ENCODE peak calls at places on chromosomes 12 and 14, in nine cellular contexts. C, J, E, M, S, Q, Y, L and A are unnamed samples.
A peak's percentile ranks its signal among the peaks of the same experiment; 100 is the strongest.

GRCh38 chr12:47935196-47935595 is 28.2 kb upstream of the TMEM106C start:
- DNase-seq in C (no peak), J (peak; percentile 83), E (no peak), M (peak; percentile 96), S (no peak), Q (no peak), Y (no peak), L (peak; percentile 26), A (peak; percentile 28)

GRCh38 chr12:100737168-100737567 is 57.4 kb upstream of the ANO4 start:
- DNase-seq in C (no peak), J (no peak), E (no peak), M (no peak), S (no peak), Q (no peak), Y (peak; percentile 6), L (no peak), A (no peak)

GRCh38 chr14:90687680-90688079 is 128.6 kb downstream of the TTC7B start:
- DNase-seq in C (no peak), J (no peak), E (no peak), M (no peak), S (no peak), Q (no peak), Y (no peak), L (no peak), A (no peak)

GRCh38 chr12:70074510-70074909 is 168.7 kb upstream of the CNOT2 start:
- DNase-seq in C (no peak), J (no peak), E (no peak), M (no peak), S (no peak), Q (no peak), Y (no peak), L (no peak), A (no peak)

GRCh38 chr12:114817491-114818440 is 133.8 kb upstream of the TBX3 start:
- DNase-seq in C (no peak), J (no peak), E (no peak), M (no peak), S (no peak), Q (no peak), Y (no peak), L (no peak), A (no peak)

GRCh38 chr12:67039995-67040860 is 228.9 kb upstream of the CAND1 start:
- DNase-seq in C (no peak), J (no peak), E (no peak), M (no peak), S (no peak), Q (no peak), Y (no peak), L (no peak), A (no peak)

GRCh38 chr12:46578190-46578982 is 205.8 kb upstream of the SLC38A2 start:
- DNase-seq in C (no peak), J (no peak), E (no peak), M (peak; percentile 14), S (no peak), Q (no peak), Y (no peak), L (no peak), A (no peak)

GRCh38 chr12:84874125-84874824 is 38.3 kb downstream of the SLC6A15 start:
- DNase-seq in C (peak; percentile 12), J (no peak), E (no peak), M (peak; percentile 60), S (no peak), Q (no peak), Y (peak; percentile 62), L (peak; percentile 77), A (no peak)

GRCh38 chr12:108955225-108955835 is 65.5 kb downstream of the SVOP start:
- DNase-seq in C (no peak), J (no peak), E (no peak), M (peak; percentile 31), S (no peak), Q (peak; percentile 74), Y (peak; percentile 48), L (peak; percentile 5), A (no peak)

GRCh38 chr12:118035194-118036041 is 18.9 kb downstream of the RFC5 start:
- DNase-seq in C (peak; percentile 46), J (no peak), E (no peak), M (peak; percentile 38), S (no peak), Q (no peak), Y (peak; percentile 62), L (no peak), A (no peak)

GRCh38 chr12:21650997-21651396 is 6.6 kb downstream of the LDHB start:
- DNase-seq in C (no peak), J (no peak), E (no peak), M (no peak), S (no peak), Q (no peak), Y (no peak), L (no peak), A (no peak)

GRCh38 chr12:21648378-21648777 is 9.3 kb downstream of the LDHB start:
- DNase-seq in C (no peak), J (no peak), E (no peak), M (no peak), S (no peak), Q (no peak), Y (no peak), L (no peak), A (no peak)

GRCh38 chr12:21649034-21649433 is 8.6 kb downstream of the LDHB start:
- DNase-seq in C (no peak), J (no peak), E (no peak), M (no peak), S (no peak), Q (no peak), Y (no peak), L (no peak), A (no peak)

GRCh38 chr12:21655594-21655993 is 2.0 kb downstream of the LDHB start:
- DNase-seq in C (no peak), J (no peak), E (no peak), M (no peak), S (no peak), Q (no peak), Y (no peak), L (no peak), A (no peak)

DNA sequence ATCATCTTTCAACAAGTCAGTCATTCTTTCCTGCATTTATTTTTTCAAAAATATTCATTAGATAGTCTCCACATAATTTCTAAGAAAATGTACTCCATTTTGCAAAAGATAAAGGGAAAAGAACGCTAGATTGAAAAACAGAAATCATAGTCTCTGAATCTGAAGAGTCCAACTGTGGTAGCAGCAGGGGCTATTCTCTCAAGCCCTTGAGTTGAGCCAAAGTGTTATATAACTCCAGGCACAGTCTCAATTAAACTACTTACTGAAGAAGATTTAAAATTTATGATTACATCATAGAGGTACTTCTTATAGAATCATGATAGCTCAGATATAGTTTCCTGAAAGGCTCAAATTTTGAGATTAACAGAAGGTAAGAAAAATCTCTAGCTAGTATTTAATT is 5.8 kb downstream of the LDHB start:
- DNase-seq in C (no peak), J (no peak), E (no peak), M (no peak), S (no peak), Q (no peak), Y (no peak), L (no peak), A (no peak)
- H3K4me3 ChIP-seq in C (no peak overlapping the region), J (no peak overlapping the region), E (no peak overlapping the region), M (no peak overlapping the region), S (no peak overlapping the region), Q (no peak overlapping the region), Y (no peak overlapping the region), L (no peak overlapping the region), A (no peak overlapping the region)

GRCh38 chr12:31629756-31630732 is 29.4 kb upstream of the ETFBKMT start:
- DNase-seq in C (no peak), J (peak; percentile 16), E (no peak), M (peak; percentile 86), S (peak; percentile 57), Q (no peak), Y (no peak), L (peak; percentile 93), A (peak; percentile 1)
- H3K4me3 ChIP-seq in C (no peak overlapping the region), J (no peak overlapping the region), E (no peak overlapping the region), M (peak overlapping the region; percentile 44), S (no peak overlapping the region), Q (no peak overlapping the region), Y (no peak overlapping the region), L (no peak overlapping the region), A (no peak overlapping the region)

DNA sequence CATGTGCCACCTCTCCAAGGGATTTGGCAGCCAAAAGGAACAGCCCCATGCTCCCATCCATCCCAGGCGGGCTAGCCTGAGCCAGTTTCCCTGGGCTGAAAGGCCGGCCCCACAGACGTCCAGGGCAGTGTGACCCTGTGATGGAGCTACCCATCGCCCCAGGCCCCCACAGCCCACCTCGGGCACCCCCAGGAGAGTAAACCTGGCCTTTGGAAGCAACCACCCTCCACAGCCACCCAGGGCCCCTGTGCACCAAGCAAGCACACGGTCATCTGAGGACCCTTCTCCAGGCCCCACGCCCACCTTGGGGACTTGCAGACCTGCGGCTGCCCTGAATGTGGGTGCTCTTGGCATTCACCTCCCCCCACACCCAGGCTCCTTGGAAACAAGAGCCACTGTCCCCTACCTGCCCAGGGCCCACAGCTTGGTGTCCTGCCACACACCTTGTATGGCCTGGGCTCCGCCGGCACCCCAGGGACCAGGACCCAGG is 8.4 kb downstream of the AHNAK2 start:
- DNase-seq in C (no peak), J (no peak), E (peak; percentile 16), M (no peak), S (no peak), Q (peak; percentile 73), Y (no peak), L (no peak), A (no peak)
- H3K4me3 ChIP-seq in C (no peak overlapping the region), J (peak overlapping the region; percentile 44), E (no peak overlapping the region), M (peak overlapping the region; percentile 82), S (no peak overlapping the region), Q (peak overlapping the region; percentile 75), Y (peak overlapping the region; percentile 67), L (no peak overlapping the region), A (peak overlapping the region; percentile 32)

GRCh38 chr14:103607039-103607668 is 21.9 kb upstream of the KLC1 start:
- DNase-seq in C (peak; percentile 62), J (peak; percentile 80), E (peak; percentile 65), M (peak; percentile 95), S (peak; percentile 88), Q (no peak), Y (peak; percentile 37), L (peak; percentile 23), A (peak; percentile 52)

GRCh38 chr14:103604620-103605019 is 24.4 kb upstream of the KLC1 start:
- DNase-seq in C (no peak), J (no peak), E (no peak), M (no peak), S (no peak), Q (no peak), Y (no peak), L (no peak), A (no peak)

GRCh38 chr14:103611215-103611614 is 17.8 kb upstream of the KLC1 start:
- DNase-seq in C (no peak), J (no peak), E (no peak), M (no peak), S (no peak), Q (no peak), Y (no peak), L (no peak), A (no peak)

GRCh38 chr14:103613517-103613916 is 15.5 kb upstream of the KLC1 start:
- DNase-seq in C (no peak), J (no peak), E (no peak), M (no peak), S (no peak), Q (no peak), Y (no peak), L (no peak), A (no peak)

DNA sequence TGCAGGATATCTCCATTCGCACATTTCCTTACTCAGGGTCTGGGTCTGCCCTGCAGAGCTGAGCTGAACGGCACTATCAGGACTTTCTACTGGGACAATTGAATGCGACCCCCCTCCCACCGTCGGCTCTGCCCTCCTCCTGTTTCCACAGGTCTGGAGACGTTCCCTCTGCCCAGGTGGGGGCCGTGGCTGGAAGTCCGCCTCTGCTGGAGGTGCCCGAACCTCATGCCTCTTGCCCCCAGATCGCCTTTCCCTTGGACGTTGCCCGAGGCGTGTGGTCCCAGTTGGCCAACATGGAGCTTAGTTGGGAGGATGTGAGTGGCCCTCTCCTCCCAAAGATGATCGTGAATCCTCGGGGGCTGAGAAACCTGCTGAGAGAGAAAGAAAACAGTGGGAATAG is 21.2 kb upstream of the KLC1 start:
- DNase-seq in C (no peak), J (no peak), E (no peak), M (no peak), S (no peak), Q (no peak), Y (no peak), L (no peak), A (no peak)
- H3K4me3 ChIP-seq in C (no peak overlapping the region), J (no peak overlapping the region), E (no peak overlapping the region), M (no peak overlapping the region), S (no peak overlapping the region), Q (no peak overlapping the region), Y (no peak overlapping the region), L (no peak overlapping the region), A (no peak overlapping the region)